ENCODE peak calls at places on chromosomes 5 and 9, in nine cellular contexts. X is stomach; O is DMS153; K is AG04449; N is GM12891; E is ELF-1; W is transverse colon; G is heart right ventricle; Z is stimulated activated CD4-positive, alpha-beta T cell treated with anti-CD3 and anti-CD28 coated beads, Interleukin-1b, Interleukin-23, amount 100 ng/mL, for 24 hours. C is an unnamed sample.
A peak's percentile ranks its signal among the peaks of the same experiment; 100 is the strongest.

GRCh38 chr9:131095666-131096489 is 453 bp upstream of the AIF1L start:
- DNase-seq in W (no peak), K (no peak), Z (peak; percentile 16), N (peak; percentile 62), X (peak; percentile 31), O (no peak), G (peak; percentile 60), E (peak; percentile 87), C (no peak)

GRCh38 chr9:133707065-133707760 is 30.9 kb downstream of the SARDH start:
- DNase-seq in N (no peak), X (no peak), E (no peak), Z (no peak), O (no peak), G (peak; percentile 47), K (no peak), W (no peak), C (peak; percentile 18)

GRCh38 chr5:35284364-35284763 is 54.1 kb upstream of the PRLR start:
- DNase-seq in X (no peak), G (no peak), O (no peak), K (no peak), E (no peak), W (no peak), Z (no peak), N (no peak), C (no peak)

GRCh38 chr5:75034137-75034739 is 18.1 kb downstream of the GCNT4 start:
- DNase-seq in W (peak; percentile 36), G (no peak), K (no peak), O (no peak), X (peak; percentile 48), E (no peak), N (no peak), Z (no peak), C (no peak)

GRCh38 chr9:14226855-14227532 is 86.9 kb downstream of the NFIB start:
- DNase-seq in W (no peak), Z (no peak), G (no peak), N (no peak), O (no peak), K (no peak), X (no peak), E (no peak), C (no peak)

GRCh38 chr5:19531374-19531952 is 456.5 kb downstream of the CDH18 start:
- DNase-seq in X (no peak), O (peak; percentile 65), K (no peak), N (no peak), W (no peak), E (no peak), Z (no peak), G (no peak), C (no peak)

GRCh38 chr9:14593406-14593805 is 99.8 kb downstream of the ZDHHC21 start:
- DNase-seq in E (no peak), W (no peak), N (no peak), X (no peak), G (no peak), K (no peak), Z (no peak), O (no peak), C (no peak)

GRCh38 chr9:135339378-135339973 is 140.1 kb upstream of the PPP1R26 start:
- DNase-seq in Z (no peak), K (no peak), N (no peak), E (no peak), G (no peak), X (no peak), O (no peak), W (no peak), C (no peak)

GRCh38 chr5:126445502-126446174 is 22.4 kb downstream of the GRAMD2B start:
- DNase-seq in N (no peak), X (no peak), G (no peak), E (no peak), O (no peak), K (no peak), W (no peak), Z (no peak), C (no peak)

GRCh38 chr5:63820557-63820956 is 141.7 kb downstream of the HTR1A start:
- DNase-seq in W (no peak), E (no peak), X (no peak), N (no peak), O (peak; percentile 9), Z (no peak), K (no peak), G (no peak), C (no peak)

GRCh38 chr9:19306568-19306967 is 73.5 kb downstream of the RPS6 start:
- DNase-seq in N (no peak), K (no peak), G (no peak), X (no peak), W (no peak), E (no peak), O (no peak), Z (no peak), C (no peak)

GRCh38 chr9:110502842-110503241 is 76.7 kb downstream of the SVEP1 start:
- DNase-seq in K (no peak), Z (no peak), N (no peak), E (no peak), G (no peak), X (no peak), W (no peak), O (no peak), C (no peak)

GRCh38 chr5:173318881-173319609 is 9.2 kb downstream of the STC2 start:
- DNase-seq in W (no peak), G (no peak), K (no peak), E (no peak), Z (no peak), X (no peak), N (no peak), O (no peak), C (no peak)

GRCh38 chr9:74771262-74771585 is 116.5 kb downstream of the TRPM6 start:
- DNase-seq in E (no peak), O (no peak), N (no peak), X (no peak), W (no peak), G (no peak), K (no peak), Z (peak; percentile 13), C (no peak)

GRCh38 chr5:17258429-17258828 is 41.0 kb downstream of the BASP1 start:
- DNase-seq in W (no peak), N (no peak), Z (no peak), X (no peak), E (no peak), K (no peak), G (no peak), O (no peak), C (no peak)

GRCh38 chr5:147040856-147041255 is 162.3 kb upstream of the PPP2R2B start:
- DNase-seq in G (no peak), X (no peak), K (no peak), Z (no peak), N (no peak), W (no peak), O (no peak), E (peak; percentile 18), C (no peak)

GRCh38 chr5:100852051-100852450 is 51.0 kb downstream of the ST8SIA4 start:
- DNase-seq in O (no peak), E (no peak), G (no peak), W (no peak), Z (no peak), K (no peak), N (no peak), X (no peak), C (no peak)

GRCh38 chr5:107985144-107985543 is 314.4 kb upstream of the EFNA5 start:
- DNase-seq in G (no peak), O (no peak), W (peak; percentile 9), X (peak; percentile 57), N (no peak), E (no peak), K (no peak), Z (peak; percentile 1), C (no peak)

GRCh38 chr5:112283943-112284342 is 135.1 kb downstream of the EPB41L4A start:
- DNase-seq in W (no peak), X (no peak), G (no peak), E (no peak), O (no peak), Z (no peak), N (no peak), K (no peak), C (no peak)

GRCh38 chr9:88994820-88995180 is 3.5 kb downstream of the S1PR3 start:
- DNase-seq in K (no peak), X (no peak), Z (no peak), N (no peak), O (no peak), G (no peak), E (no peak), W (no peak), C (no peak)

GRCh38 chr5:107268241-107268640 is 402.5 kb downstream of the EFNA5 start:
- DNase-seq in Z (no peak), G (no peak), K (no peak), W (no peak), E (no peak), O (no peak), X (no peak), N (no peak), C (no peak)

GRCh38 chr9:114385412-114386181 is 2.2 kb downstream of the AKNA start:
- DNase-seq in W (peak; percentile 89), X (peak; percentile 77), N (no peak), O (no peak), Z (peak; percentile 85), G (peak; percentile 48), K (no peak), E (peak; percentile 89), C (peak; percentile 80)

GRCh38 chr9:70049236-70049635 is 5.6 kb downstream of the MAMDC2 start:
- DNase-seq in W (peak; percentile 57), X (peak; percentile 40), K (no peak), O (no peak), E (no peak), N (no peak), G (no peak), Z (no peak), C (peak; percentile 31)

GRCh38 chr5:64040496-64040895 is 78.3 kb upstream of the HTR1A start:
- DNase-seq in O (no peak), G (no peak), K (no peak), X (no peak), E (no peak), W (no peak), N (no peak), Z (no peak), C (no peak)

GRCh38 chr5:32274548-32275420 is 38.0 kb downstream of the MTMR12 start:
- DNase-seq in W (no peak), K (no peak), X (no peak), E (no peak), N (no peak), G (no peak), Z (no peak), O (no peak), C (no peak)

GRCh38 chr9:438066-438465 is 223.4 kb downstream of the DOCK8 start:
- DNase-seq in G (no peak), X (no peak), N (no peak), Z (no peak), O (no peak), K (no peak), E (no peak), W (no peak), C (no peak)

GRCh38 chr5:129148-129547 is 37.2 kb downstream of the PLEKHG4B start:
- DNase-seq in W (no peak), G (no peak), X (no peak), E (no peak), N (no peak), O (no peak), K (no peak), Z (no peak), C (no peak)

GRCh38 chr5:172864747-172865146 is 30.7 kb downstream of the ERGIC1 start:
- DNase-seq in Z (no peak), E (no peak), W (no peak), N (no peak), O (no peak), K (no peak), G (no peak), X (no peak), C (no peak)

GRCh38 chr9:15485836-15486678 is 24.7 kb downstream of the PSIP1 start:
- DNase-seq in K (no peak), X (no peak), E (no peak), O (no peak), G (no peak), N (no peak), Z (no peak), W (no peak), C (no peak)

GRCh38 chr5:124742983-124743533 is 3.4 kb downstream of the ZNF608 start:
- DNase-seq in Z (no peak), E (no peak), X (no peak), N (no peak), K (no peak), G (no peak), W (peak; percentile 42), O (no peak), C (no peak)

C was measured in fibroblast of the conjunctiva.